ENCODE peak calls at places on chromosome 11, in ten cellular contexts. H is HCT116, Y is IMR-90, M is thoracic aorta, A is lower lobe of right lung, J is left ventricle myocardium inferior, V is A549, B is uterus, O is lung, P is right lobe of liver. G is an unnamed sample.

GRCh38 chr11:60987577-60988277 is 16.2 kb downstream of the CD6 start:
- DNase-seq in H (no peak), Y (no peak), M (no peak), A (no peak), J (no peak), V (no peak), B (peak), O (no peak), P (no peak), G (no peak)

GRCh38 chr11:117157507-117157906 is 13.4 kb downstream of the PAFAH1B2 start:
- DNase-seq in H (no peak), Y (no peak), M (no peak), A (no peak), J (no peak), V (no peak), B (no peak), O (no peak), P (no peak), G (no peak)

GRCh38 chr11:130854483-130854882 is 61.8 kb downstream of the SNX19 start:
- DNase-seq in H (no peak), Y (no peak), M (no peak), A (no peak), J (no peak), V (no peak), B (no peak), O (no peak), P (no peak), G (no peak)

GRCh38 chr11:13160745-13161144 is 116.8 kb upstream of the BMAL1 start:
- DNase-seq in H (no peak), Y (no peak), M (no peak), A (no peak), J (no peak), V (no peak), B (no peak), O (no peak), P (no peak), G (no peak)

GRCh38 chr11:126914941-126915340 is 85.6 kb downstream of the KIRREL3 start:
- DNase-seq in H (no peak), Y (peak), M (no peak), A (no peak), J (no peak), V (no peak), B (no peak), O (no peak), P (no peak), G (no peak)

GRCh38 chr11:83566948-83567347 is 280.8 kb upstream of the CCDC90B start:
- DNase-seq in H (no peak), Y (peak), M (no peak), A (no peak), J (no peak), V (no peak), B (no peak), O (no peak), P (no peak), G (no peak)

GRCh38 chr11:8693010-8693551 is 10.5 kb downstream of the RPL27A start:
- DNase-seq in H (no peak), Y (peak), M (no peak), A (no peak), J (no peak), V (no peak), B (peak), O (no peak), P (no peak), G (no peak)

GRCh38 chr11:13837286-13837685 is 125.2 kb upstream of the SPON1 start:
- DNase-seq in H (peak), Y (peak), M (no peak), A (no peak), J (no peak), V (no peak), B (no peak), O (no peak), P (no peak), G (no peak)

GRCh38 chr11:94193288-94193687 is 64.6 kb downstream of the PANX1 start:
- DNase-seq in H (no peak), Y (peak), M (no peak), A (no peak), J (no peak), V (peak), B (no peak), O (no peak), P (no peak), G (no peak)

GRCh38 chr11:28566643-28567042 is 458.5 kb downstream of the METTL15 start:
- DNase-seq in H (peak), Y (peak), M (peak), A (peak), J (peak), V (peak), B (peak), O (peak), P (peak), G (no peak)

GRCh38 chr11:30431127-30431814 is 108.4 kb downstream of the ARL14EP start:
- DNase-seq in H (no peak), Y (no peak), M (no peak), A (no peak), J (no peak), V (no peak), B (no peak), O (no peak), P (no peak), G (no peak)

GRCh38 chr11:130979386-130979972 is 63.2 kb upstream of the SNX19 start:
- DNase-seq in H (no peak), Y (peak), M (no peak), A (no peak), J (no peak), V (peak), B (no peak), O (no peak), P (no peak), G (no peak)

GRCh38 chr11:69287968-69288882 is 5.7 kb upstream of the MYEOV start:
- DNase-seq in H (no peak), Y (no peak), M (no peak), A (peak), J (no peak), V (no peak), B (no peak), O (peak), P (peak), G (no peak)

GRCh38 chr11:1749787-1750351 is 526 bp downstream of the IFITM10 start:
- DNase-seq in H (no peak), Y (peak), M (peak), A (peak), J (no peak), V (peak), B (no peak), O (no peak), P (no peak), G (no peak)

GRCh38 chr11:64102005-64102738 is 63.7 kb downstream of the MACROD1 start:
- DNase-seq in H (no peak), Y (no peak), M (no peak), A (no peak), J (no peak), V (no peak), B (no peak), O (no peak), P (no peak), G (no peak)

GRCh38 chr11:109527496-109527895 is 105.5 kb downstream of the C11orf87 start:
- DNase-seq in H (no peak), Y (peak), M (no peak), A (no peak), J (no peak), V (no peak), B (no peak), O (no peak), P (no peak), G (no peak)

GRCh38 chr11:44813401-44813800 is 86.6 kb downstream of the TSPAN18 start:
- DNase-seq in H (no peak), Y (no peak), M (no peak), A (no peak), J (peak), V (no peak), B (no peak), O (peak), P (no peak), G (no peak)

GRCh38 chr11:68259122-68259959 is 12.4 kb downstream of the C11orf24 start:
- DNase-seq in H (no peak), Y (no peak), M (no peak), A (no peak), J (no peak), V (no peak), B (no peak), O (no peak), P (peak), G (no peak)

GRCh38 chr11:102320679-102321078 is 3.4 kb downstream of the BIRC3 start:
- DNase-seq in H (no peak), Y (no peak), M (no peak), A (no peak), J (no peak), V (no peak), B (no peak), O (no peak), P (no peak), G (no peak)

GRCh38 chr11:66048525-66049313 is at the start of gene GAL3ST3:
- DNase-seq in H (no peak), Y (no peak), M (no peak), A (no peak), J (no peak), V (no peak), B (no peak), O (no peak), P (no peak), G (no peak)

GRCh38 chr11:10414659-10415058 is 40.4 kb upstream of the AMPD3 start:
- DNase-seq in H (no peak), Y (peak), M (no peak), A (peak), J (peak), V (no peak), B (peak), O (no peak), P (peak), G (no peak)

DNA sequence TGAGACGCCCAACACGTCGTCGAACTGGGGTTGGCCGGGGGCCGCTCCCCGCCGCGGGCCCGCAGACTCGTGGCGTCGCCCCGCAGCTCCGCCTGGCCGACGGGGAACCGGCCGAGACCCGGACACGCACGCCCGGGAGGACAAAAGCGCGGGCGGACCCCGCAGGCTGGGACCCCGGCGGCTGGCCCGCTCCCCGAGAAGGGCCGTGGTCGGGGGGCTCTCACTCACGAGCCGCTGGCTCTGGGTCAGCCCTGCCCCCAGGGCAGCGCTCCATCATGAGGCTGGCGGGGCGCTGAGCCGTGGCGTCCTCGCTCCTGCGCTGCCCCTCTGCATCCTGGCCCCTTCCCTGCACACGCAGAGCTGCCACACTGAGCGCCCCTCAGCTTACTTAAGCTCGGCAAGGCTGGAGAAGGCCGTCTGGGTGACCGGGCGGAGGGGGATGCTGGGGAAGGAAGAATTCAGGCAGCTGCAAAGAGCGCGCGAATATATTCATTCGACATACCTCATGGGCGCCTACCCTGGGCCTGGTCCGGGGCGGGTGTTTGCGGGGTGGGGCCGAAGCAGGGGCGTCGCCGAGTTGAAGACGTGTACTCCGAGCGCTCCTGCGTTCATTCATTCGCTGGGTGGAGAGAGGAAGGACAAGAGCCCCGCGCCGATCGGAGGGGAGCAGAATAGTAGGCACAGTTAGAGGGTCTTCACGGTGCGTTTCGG is 579 bp upstream of the CYB5R2 start:
- DNase-seq in H (peak), Y (no peak), M (no peak), A (peak), J (no peak), V (no peak), B (peak), O (no peak), P (no peak), G (no peak)
- H3K27ac ChIP-seq in H (peak), Y (no peak), M (peak), A (peak), J (peak), V (peak), B (peak), O (peak), P (no peak), G (no peak)

GRCh38 chr11:118901494-118902335 is 18.0 kb downstream of the CXCR5 start:
- DNase-seq in H (no peak), Y (no peak), M (no peak), A (no peak), J (no peak), V (no peak), B (no peak), O (no peak), P (no peak), G (no peak)
- TF ChIP-seq CTCF in H (peak), Y (no peak), M (no peak), A (peak), J (no peak), V (peak), B (no peak), O (no peak), P (no peak), G (no peak)

GRCh38 chr11:118918686-118919280 is 6.9 kb downstream of the BCL9L start:
- DNase-seq in H (no peak), Y (peak), M (no peak), A (no peak), J (no peak), V (no peak), B (no peak), O (no peak), P (no peak), G (no peak)

GRCh38 chr11:118922745-118923627 is 2.7 kb downstream of the BCL9L start:
- DNase-seq in H (no peak), Y (no peak), M (no peak), A (no peak), J (no peak), V (no peak), B (no peak), O (no peak), P (peak), G (no peak)

GRCh38 chr11:118923721-118924587 is 1.8 kb downstream of the BCL9L start:
- DNase-seq in H (no peak), Y (no peak), M (no peak), A (no peak), J (no peak), V (no peak), B (no peak), O (no peak), P (peak), G (peak)

GRCh38 chr11:118921929-118922744 is 3.6 kb downstream of the BCL9L start:
- DNase-seq in H (no peak), Y (peak), M (peak), A (peak), J (peak), V (no peak), B (peak), O (peak), P (peak), G (no peak)

DNA sequence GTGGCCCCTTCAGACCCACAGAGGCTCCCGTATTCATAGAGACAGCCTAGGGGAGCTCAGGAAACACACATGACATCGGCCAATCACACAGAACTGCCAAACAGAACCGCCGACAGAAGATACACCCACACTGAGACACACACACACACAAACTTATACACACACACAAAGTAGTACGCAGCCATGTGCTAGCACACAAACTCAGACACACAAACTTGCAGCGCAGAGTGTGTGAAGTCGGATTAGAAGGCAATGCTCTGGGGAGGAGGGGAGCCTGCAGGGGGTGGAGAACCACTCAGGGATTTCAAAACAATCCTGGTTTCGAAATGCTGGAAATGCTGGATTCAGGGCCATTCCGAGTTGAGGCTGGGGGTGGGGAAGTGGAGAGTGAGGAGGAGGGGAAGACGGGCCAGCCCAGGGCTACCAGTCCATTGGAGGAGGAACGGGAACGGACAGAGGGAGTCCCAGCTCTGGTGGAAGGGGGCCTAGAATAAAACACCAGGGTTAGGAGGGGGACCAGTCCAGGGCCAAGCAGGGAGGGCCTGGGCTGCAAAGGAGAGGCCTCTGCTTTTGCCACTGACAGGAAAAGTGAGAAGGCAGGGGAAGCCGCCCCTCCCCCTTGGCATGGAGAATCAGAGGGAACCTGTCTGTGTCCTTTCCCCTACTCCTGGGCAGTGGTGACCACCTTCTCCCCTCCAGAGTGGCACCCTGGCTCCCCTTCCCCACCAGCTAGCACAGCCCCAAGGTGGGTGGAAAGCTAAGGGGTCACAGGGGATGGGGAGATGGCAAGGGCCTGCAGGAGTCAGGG is 4.4 kb downstream of the BCL9L start:
- DNase-seq in H (no peak), Y (peak), M (no peak), A (peak), J (peak), V (no peak), B (peak), O (peak), P (peak), G (no peak)
- H3K27ac ChIP-seq in H (peak), Y (peak), M (peak), A (peak), J (peak), V (peak), B (peak), O (peak), P (peak), G (peak)

GRCh38 chr11:17561466-17562001 is 14.5 kb downstream of the OTOG start:
- DNase-seq in H (no peak), Y (no peak), M (no peak), A (no peak), J (no peak), V (no peak), B (no peak), O (no peak), P (no peak), G (no peak)

GRCh38 chr11:17564687-17565042 is 17.6 kb downstream of the OTOG start:
- DNase-seq in H (no peak), Y (no peak), M (no peak), A (no peak), J (no peak), V (no peak), B (no peak), O (no peak), P (no peak), G (no peak)

GRCh38 chr11:17563961-17564686 is 17.1 kb downstream of the OTOG start:
- DNase-seq in H (no peak), Y (no peak), M (no peak), A (no peak), J (no peak), V (no peak), B (no peak), O (no peak), P (no peak), G (no peak)

GRCh38 chr11:17561111-17561415 is 14.0 kb downstream of the OTOG start:
- DNase-seq in H (no peak), Y (no peak), M (no peak), A (no peak), J (no peak), V (no peak), B (no peak), O (no peak), P (no peak), G (no peak)

GRCh38 chr11:17563248-17563647 is 16.2 kb downstream of the OTOG start:
- DNase-seq in H (no peak), Y (no peak), M (no peak), A (no peak), J (no peak), V (no peak), B (no peak), O (no peak), P (no peak), G (no peak)
- TF ChIP-seq CTCF in H (peak), Y (no peak), M (no peak), A (no peak), J (no peak), V (no peak), B (no peak), O (no peak), P (no peak), G (no peak)